ENCODE peak calls at places on chromosomes 4 and X, in nine cellular contexts. K is pancreas; P is neuronal stem cell; A is CD8-positive, alpha-beta T cell; F is mammary epithelial cell; X is lung; L is naive thymus-derived CD4-positive, alpha-beta T cell; E is aorta; C is breast epithelium. J is an unnamed sample. For H3K27me3 and H3K36me3, the result is how much of the 10 kb centered on the place peaks cover.

GRCh38 chr4:85725727-85726170 is 250.8 kb downstream of the ARHGAP24 start:
- DNase-seq in K (peak), P (no peak), A (no peak), F (no peak), X (peak), L (no peak), E (no peak), C (no peak), J (no peak)

GRCh38 chrX:12210196-12210815 is 72.0 kb downstream of the FRMPD4 start:
- DNase-seq in K (no peak), P (no peak), A (no peak), F (peak), X (no peak), L (no peak), E (peak), C (no peak), J (no peak)

GRCh38 chrX:38138900-38139299 is 81.8 kb downstream of the SRPX start:
- DNase-seq in K (no peak), P (no peak), A (no peak), F (no peak), X (no peak), L (no peak), E (no peak), C (no peak), J (no peak)

GRCh38 chr4:87117051-87117729 is 103.2 kb downstream of the KLHL8 start:
- DNase-seq in K (no peak), P (no peak), A (no peak), F (no peak), X (no peak), L (no peak), E (no peak), C (no peak), J (peak)

GRCh38 chr4:97548186-97548585 is 595.1 kb downstream of the STPG2 start:
- DNase-seq in K (no peak), P (no peak), A (no peak), F (no peak), X (no peak), L (no peak), E (no peak), C (no peak), J (no peak)

GRCh38 chr4:14650127-14650526 is 352.2 kb upstream of the CPEB2 start:
- DNase-seq in K (no peak), P (no peak), A (no peak), F (peak), X (no peak), L (no peak), E (no peak), C (no peak), J (no peak)

GRCh38 chrX:21996872-21997271 is 35.3 kb upstream of the PHEX start:
- DNase-seq in K (no peak), P (no peak), A (no peak), F (peak), X (no peak), L (no peak), E (no peak), C (no peak), J (no peak)

GRCh38 chr4:41887821-41888699 is 47.2 kb upstream of the TMEM33 start:
- DNase-seq in K (no peak), P (no peak), A (no peak), F (no peak), X (no peak), L (peak), E (no peak), C (no peak), J (no peak)

GRCh38 chr4:39526810-39527295 is 386 bp downstream of the UGDH start:
- DNase-seq in K (no peak), P (peak), A (no peak), F (no peak), X (no peak), L (peak), E (no peak), C (no peak), J (peak)

GRCh38 chr4:83112239-83112638 is 2.3 kb downstream of the PLAC8 start:
- DNase-seq in K (no peak), P (no peak), A (no peak), F (no peak), X (no peak), L (peak), E (no peak), C (no peak), J (no peak)

GRCh38 chr4:53199356-53199755 is 166.5 kb downstream of the SCFD2 start:
- DNase-seq in K (no peak), P (no peak), A (no peak), F (no peak), X (no peak), L (no peak), E (no peak), C (no peak), J (no peak)

GRCh38 chrX:46294234-46294633 is 251.0 kb downstream of the ZNF674 start:
- DNase-seq in K (no peak), P (no peak), A (no peak), F (no peak), X (no peak), L (no peak), E (no peak), C (no peak), J (no peak)

GRCh38 chr4:171676555-171677215 is 136.5 kb upstream of the GALNTL6 start:
- DNase-seq in K (no peak), P (no peak), A (no peak), F (no peak), X (no peak), L (no peak), E (no peak), C (no peak), J (no peak)

GRCh38 chr4:185847352-185848078 is 35.5 kb upstream of the SORBS2 start:
- DNase-seq in K (no peak), P (no peak), A (no peak), F (peak), X (no peak), L (no peak), E (no peak), C (no peak), J (no peak)

GRCh38 chr4:14652522-14652921 is 349.8 kb upstream of the CPEB2 start:
- DNase-seq in K (no peak), P (no peak), A (no peak), F (no peak), X (no peak), L (no peak), E (no peak), C (no peak), J (no peak)

GRCh38 chrX:22024577-22024976 is 7.5 kb upstream of the PHEX start:
- DNase-seq in K (no peak), P (no peak), A (no peak), F (no peak), X (no peak), L (no peak), E (no peak), C (no peak), J (peak)

GRCh38 chrX:2680486-2681348 is 10.4 kb upstream of the CD99 start:
- DNase-seq in K (no peak), P (no peak), A (no peak), F (no peak), X (no peak), L (no peak), E (no peak), C (no peak), J (no peak)

GRCh38 chrX:67545772-67546495 is 2.1 kb downstream of the AR start:
- DNase-seq in K (no peak), P (peak), A (no peak), F (no peak), X (no peak), L (no peak), E (peak), C (no peak), J (peak)

GRCh38 chrX:45196701-45197100 is 4.0 kb downstream of the DIPK2B start:
- DNase-seq in K (no peak), P (no peak), A (no peak), F (no peak), X (no peak), L (no peak), E (no peak), C (no peak), J (no peak)

GRCh38 chr4:152508386-152508785 is 27.5 kb downstream of the FBXW7 start:
- DNase-seq in K (no peak), P (no peak), A (no peak), F (peak), X (no peak), L (no peak), E (no peak), C (no peak), J (no peak)

GRCh38 chrX:51144828-51145442 is 187.7 kb upstream of the NUDT10 start:
- DNase-seq in K (no peak), P (peak), A (no peak), F (peak), X (peak), L (peak), E (no peak), C (no peak), J (peak)

GRCh38 chr4:55608591-55608990 is 16.5 kb upstream of the PDCL2 start:
- DNase-seq in K (no peak), P (no peak), A (no peak), F (peak), X (no peak), L (no peak), E (no peak), C (no peak), J (no peak)

GRCh38 chr4:100372432-100372831 is 145.4 kb downstream of the EMCN start:
- DNase-seq in K (no peak), P (no peak), A (no peak), F (no peak), X (no peak), L (no peak), E (no peak), C (no peak), J (peak)

GRCh38 chr4:2059034-2059725 is at the start of gene NAT8L:
- DNase-seq in K (no peak), P (no peak), A (no peak), F (no peak), X (no peak), L (no peak), E (no peak), C (no peak), J (peak)

GRCh38 chr4:25795566-25796454 is 67.0 kb downstream of the SEL1L3 start:
- DNase-seq in K (no peak), P (peak), A (no peak), F (peak), X (no peak), L (no peak), E (no peak), C (no peak), J (peak)

GRCh38 chr4:650461-650860 is 23.6 kb downstream of the ATP5ME start:
- DNase-seq in K (no peak), P (no peak), A (no peak), F (no peak), X (no peak), L (no peak), E (no peak), C (no peak), J (no peak)

DNA sequence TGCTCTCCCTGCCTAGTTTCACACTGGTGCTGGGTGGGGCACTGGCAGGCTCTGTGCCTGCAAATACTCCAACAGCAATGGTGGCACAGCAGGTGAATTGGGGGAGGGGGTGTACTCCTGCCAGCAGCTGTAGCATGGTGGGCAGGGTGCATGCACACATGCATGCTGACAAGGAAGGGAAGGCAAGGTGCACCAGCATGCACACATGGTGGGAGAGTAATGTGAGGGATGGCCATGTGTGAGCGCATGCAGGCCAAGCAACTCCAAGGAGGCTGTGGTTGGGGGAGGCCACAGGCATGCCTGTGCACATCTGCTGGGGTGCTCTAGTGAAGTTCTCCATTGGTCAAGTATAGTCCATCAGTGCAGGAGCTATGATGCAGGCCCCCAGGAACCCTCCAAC is 54.5 kb upstream of the INPP4B start:
- DNase-seq in K (no peak), P (no peak), A (no peak), F (no peak), X (no peak), L (no peak), E (peak), C (no peak), J (no peak)
- H3K27me3 ChIP-seq in K (under half), P (under half), A (under half), F (under half), X (under half), L (under half), E (under half), C (under half), J (under half)

GRCh38 chr4:7831330-7831729 is 108.3 kb downstream of the AFAP1 start:
- DNase-seq in K (no peak), P (no peak), A (no peak), F (no peak), X (no peak), L (no peak), E (no peak), C (no peak), J (no peak)

GRCh38 chr4:7829687-7830580 is 109.7 kb downstream of the AFAP1 start:
- DNase-seq in K (no peak), P (no peak), A (no peak), F (no peak), X (no peak), L (no peak), E (no peak), C (no peak), J (no peak)

GRCh38 chr4:7831858-7832257 is 107.8 kb downstream of the AFAP1 start:
- DNase-seq in K (no peak), P (no peak), A (no peak), F (no peak), X (no peak), L (no peak), E (no peak), C (no peak), J (no peak)

GRCh38 chr4:7832331-7832730 is 107.3 kb downstream of the AFAP1 start:
- DNase-seq in K (no peak), P (no peak), A (no peak), F (no peak), X (no peak), L (no peak), E (no peak), C (no peak), J (no peak)

DNA sequence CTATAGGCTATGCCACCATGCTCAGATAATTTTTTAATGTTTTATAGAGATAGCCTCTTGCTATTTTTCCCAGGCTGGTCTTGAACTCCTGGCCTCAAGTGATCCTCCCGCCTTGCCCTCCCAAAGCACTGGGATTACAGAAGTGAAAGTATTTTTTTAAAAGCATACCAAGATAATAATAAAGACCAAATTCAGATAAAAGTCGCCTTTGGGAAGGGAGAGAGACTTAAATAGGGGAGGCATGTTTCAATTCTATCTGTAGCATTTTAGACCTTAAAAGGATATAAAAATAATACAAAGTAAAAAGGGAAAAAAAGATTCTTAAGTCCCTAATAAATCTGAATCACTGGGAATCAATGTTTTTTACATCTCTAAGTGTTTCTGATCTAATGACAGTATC is 108.9 kb downstream of the AFAP1 start:
- DNase-seq in K (no peak), P (no peak), A (no peak), F (no peak), X (no peak), L (no peak), E (no peak), C (no peak), J (no peak)
- H3K36me3 ChIP-seq in K (under half), P (under half), A (under half), F (under half), X (under half), L (under half), E (under half), C (under half), J (under half)

GRCh38 chrX:150371877-150372276 is 8.8 kb downstream of the MAMLD1 start:
- DNase-seq in K (no peak), P (no peak), A (no peak), F (no peak), X (no peak), L (no peak), E (no peak), C (no peak), J (no peak)

GRCh38 chrX:150372280-150372679 is 9.2 kb downstream of the MAMLD1 start:
- DNase-seq in K (no peak), P (no peak), A (no peak), F (no peak), X (no peak), L (no peak), E (no peak), C (no peak), J (no peak)

GRCh38 chrX:150370589-150371312 is 7.6 kb downstream of the MAMLD1 start:
- DNase-seq in K (no peak), P (no peak), A (no peak), F (no peak), X (no peak), L (no peak), E (no peak), C (no peak), J (no peak)

GRCh38 chrX:150375243-150375642 is 12.1 kb downstream of the MAMLD1 start:
- DNase-seq in K (no peak), P (no peak), A (no peak), F (no peak), X (no peak), L (no peak), E (no peak), C (no peak), J (no peak)

GRCh38 chrX:150372756-150373155 is 9.6 kb downstream of the MAMLD1 start:
- DNase-seq in K (no peak), P (no peak), A (no peak), F (no peak), X (no peak), L (no peak), E (no peak), C (no peak), J (no peak)
- H3K4me3 ChIP-seq in K (no peak), P (no peak), A (no peak), F (no peak), X (no peak), L (no peak), E (no peak), C (no peak), J (no peak)

GRCh38 chrX:108246304-108246954 is 154.9 kb downstream of the ATG4A start:
- DNase-seq in K (no peak), P (no peak), A (no peak), F (no peak), X (no peak), L (no peak), E (no peak), C (no peak), J (no peak)
- H3K27me3 ChIP-seq in K (under half), P (under half), A (under half), F (under half), X (under half), L (under half), E (under half), C (under half), J (under half)

DNA sequence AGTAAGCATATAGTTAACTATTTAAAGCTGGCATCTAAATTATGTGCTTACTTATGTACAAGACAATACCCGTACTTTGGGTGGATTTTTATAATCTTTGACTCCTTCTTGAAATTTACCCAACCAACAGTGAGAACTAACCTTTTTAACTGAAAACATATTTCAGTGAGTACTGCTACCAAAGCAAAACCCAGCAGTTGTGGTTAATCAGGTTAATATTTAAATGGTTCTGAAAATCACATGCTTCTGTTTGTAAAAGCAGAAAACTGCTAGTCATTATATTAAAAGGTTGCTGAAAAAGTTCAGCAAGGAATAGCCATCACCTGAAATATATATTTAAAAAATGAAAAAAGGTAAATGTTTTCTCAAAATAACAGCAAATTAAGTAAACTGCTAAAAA is 20.0 kb downstream of the UBE2D3 start:
- DNase-seq in K (no peak), P (no peak), A (no peak), F (no peak), X (no peak), L (no peak), E (no peak), C (no peak), J (no peak)
- H3K36me3 ChIP-seq in K (under half), P (under half), A (under half), F (under half), X (under half), L (under half), E (under half), C (under half), J (under half)